ENCODE peak calls at places on chromosomes 7 and 10, in four cellular contexts. O is T-helper 9 cell, K is aorta, P is A172. C is an unnamed sample.

GRCh38 chr7:25253714-25254113 is 25.4 kb upstream of the NPVF start:
- DNase-seq in P (no peak), O (no peak), K (no peak), C (no peak)

GRCh38 chr10:63586048-63586447 is 64.8 kb downstream of the REEP3 start:
- DNase-seq in K (no peak), P (no peak), O (no peak), C (no peak)

GRCh38 chr10:86538547-86538946 is 17.0 kb upstream of the WAPL start:
- DNase-seq in P (no peak), K (peak), O (no peak), C (no peak)

GRCh38 chr7:22189741-22190140 is 167.2 kb downstream of the RAPGEF5 start:
- DNase-seq in P (no peak), K (no peak), O (no peak), C (no peak)

GRCh38 chr7:128770238-128770637 is 5.4 kb downstream of the OPN1SW start:
- DNase-seq in O (no peak), P (no peak), K (no peak), C (no peak)

GRCh38 chr10:4661572-4662255 is 164.3 kb upstream of the AKR1E2 start:
- DNase-seq in O (no peak), K (peak), P (no peak), C (no peak)

GRCh38 chr7:81195033-81195432 is 276.2 kb upstream of the SEMA3C start:
- DNase-seq in K (no peak), O (no peak), P (peak), C (no peak)

GRCh38 chr7:99728615-99729014 is 6.4 kb downstream of the CYP3A7 start:
- DNase-seq in O (no peak), K (no peak), P (no peak), C (no peak)

GRCh38 chr7:133691727-133692450 is 435.3 kb upstream of the LRGUK start:
- DNase-seq in K (no peak), O (no peak), P (no peak), C (no peak)

GRCh38 chr7:44541028-44541869 is at the start of gene NPC1L1:
- DNase-seq in P (no peak), K (no peak), O (no peak), C (no peak)

GRCh38 chr10:3091346-3091787 is 24.0 kb downstream of the PFKP start:
- DNase-seq in O (no peak), P (peak), K (no peak), C (peak)

GRCh38 chr7:121083138-121083789 is 94.8 kb downstream of the CPED1 start:
- DNase-seq in P (peak), K (no peak), O (no peak), C (peak)

GRCh38 chr10:21807162-21807561 is 196.4 kb downstream of the DNAJC1 start:
- DNase-seq in P (peak), K (no peak), O (no peak), C (no peak)

GRCh38 chr10:59891919-59892318 is 14.4 kb downstream of the CCDC6 start:
- DNase-seq in O (no peak), P (no peak), K (no peak), C (no peak)

GRCh38 chr7:50610521-50611277 is 45.5 kb upstream of the DDC start:
- DNase-seq in O (peak), K (no peak), P (peak), C (peak)

GRCh38 chr10:118868618-118869017 is 113.8 kb upstream of the CACUL1 start:
- DNase-seq in O (no peak), K (no peak), P (peak), C (no peak)

GRCh38 chr7:70319057-70319456 is 720.8 kb downstream of the AUTS2 start:
- DNase-seq in K (no peak), O (no peak), P (no peak), C (no peak)

GRCh38 chr10:121158988-121159579 is 307.9 kb downstream of the WDR11 start:
- DNase-seq in K (no peak), O (no peak), P (no peak), C (no peak)

GRCh38 chr10:117441812-117442443 is 66.7 kb upstream of the PDZD8 start:
- DNase-seq in O (no peak), P (peak), K (peak), C (peak)

C was measured in H4.